ENCODE peak calls at places on chromosomes 7 and 10, in four cellular contexts. T, X, G and Y are unnamed samples.

GRCh38 chr10:133394064-133394663 is at the start of gene MTG1:
- DNase-seq in T (peak; percentile 89), G (peak; percentile 99), X (peak; percentile 95), Y (peak; percentile 96)

GRCh38 chr7:32670105-32670504 is 174.8 kb downstream of the AVL9 start:
- DNase-seq in X (peak; percentile 31), G (no peak), T (no peak), Y (no peak)

GRCh38 chr7:110941385-110941784 is 149.5 kb upstream of the LRRN3 start:
- DNase-seq in X (no peak), T (no peak), G (no peak), Y (no peak)

GRCh38 chr7:148356303-148356702 is 234.3 kb upstream of the C7orf33 start:
- DNase-seq in G (no peak), T (no peak), X (no peak), Y (peak; percentile 23)

GRCh38 chr7:22730921-22731654 is 4.1 kb downstream of the IL6 start:
- DNase-seq in T (no peak), X (no peak), G (no peak), Y (no peak)

GRCh38 chr10:89283988-89284475 is 17.8 kb upstream of the IFIT2 start:
- DNase-seq in T (no peak), X (no peak), G (no peak), Y (peak; percentile 47)

GRCh38 chr7:44105832-44106231 is 1.7 kb downstream of the AEBP1 start:
- DNase-seq in T (no peak), X (no peak), G (no peak), Y (no peak)

GRCh38 chr7:2542011-2542923 is 13.1 kb downstream of the BRAT1 start:
- DNase-seq in T (no peak), X (no peak), G (peak; percentile 21), Y (no peak)

GRCh38 chr7:36658603-36659516 is 65.4 kb downstream of the AOAH start:
- DNase-seq in G (no peak), T (peak; percentile 88), X (no peak), Y (no peak)

GRCh38 chr10:131825150-131825907 is 75.5 kb upstream of the PPP2R2D start:
- DNase-seq in X (no peak), G (no peak), T (no peak), Y (no peak)

GRCh38 chr7:128726031-128726430 is 13.1 kb upstream of the CALU start:
- DNase-seq in T (no peak), X (no peak), G (no peak), Y (no peak)
- H3K4me3 ChIP-seq in T (no peak overlapping the region), X (no peak overlapping the region), G (no peak overlapping the region), Y (no peak overlapping the region)

GRCh38 chr7:83835424-83835823 is 186.5 kb upstream of the SEMA3E start:
- DNase-seq in T (peak; percentile 38), G (no peak), X (no peak), Y (no peak)
- H3K4me3 ChIP-seq in T (no peak overlapping the region), G (no peak overlapping the region), X (no peak overlapping the region), Y (no peak overlapping the region)

GRCh38 chr10:30467939-30468338 is 34.0 kb downstream of the MAP3K8 start:
- DNase-seq in X (no peak), G (no peak), T (no peak), Y (no peak)
- H3K4me3 ChIP-seq in X (no peak overlapping the region), G (no peak overlapping the region), T (no peak overlapping the region), Y (no peak overlapping the region)

GRCh38 chr7:34622182-34622581 is 35.8 kb upstream of the NPSR1 start:
- DNase-seq in G (no peak), T (no peak), X (no peak), Y (no peak)

GRCh38 chr7:34622771-34623250 is 35.2 kb upstream of the NPSR1 start:
- DNase-seq in X (no peak), T (no peak), G (no peak), Y (no peak)

GRCh38 chr7:34620425-34620824 is 37.6 kb upstream of the NPSR1 start:
- DNase-seq in X (no peak), T (no peak), G (no peak), Y (no peak)
- H3K4me3 ChIP-seq in X (no peak overlapping the region), T (no peak overlapping the region), G (no peak overlapping the region), Y (no peak overlapping the region)

GRCh38 chr10:60338002-60338564 is 51.6 kb downstream of the ANK3 start:
- DNase-seq in X (no peak), T (no peak), G (no peak), Y (no peak)
- H3K4me3 ChIP-seq in X (no peak overlapping the region), T (no peak overlapping the region), G (no peak overlapping the region), Y (no peak overlapping the region)

GRCh38 chr7:19112290-19113000 is 5.0 kb downstream of the TWIST1 start:
- DNase-seq in T (no peak), X (no peak), G (no peak), Y (no peak)
- H3K4me3 ChIP-seq in T (no peak overlapping the region), X (peak overlapping the region; percentile 23), G (no peak overlapping the region), Y (no peak overlapping the region)

DNA sequence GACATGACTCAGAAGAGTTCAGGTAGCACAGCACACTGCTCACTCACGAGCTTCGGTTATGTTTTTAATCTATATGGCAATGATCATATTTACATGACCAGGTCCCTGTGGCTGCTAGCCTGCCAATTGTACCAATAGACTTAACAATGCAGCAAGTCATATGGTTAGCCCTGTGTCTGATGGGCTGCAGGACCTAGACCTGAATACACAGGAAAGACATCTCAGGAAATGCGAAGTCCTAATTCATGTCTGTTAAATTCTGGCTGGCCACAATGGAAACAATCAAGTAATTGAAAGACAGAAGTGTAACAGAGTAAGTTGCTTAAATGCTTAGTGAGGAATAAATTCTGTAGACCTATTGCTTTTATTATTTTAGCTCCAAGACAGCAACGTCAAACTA is 112.4 kb upstream of the FZD8 start:
- DNase-seq in G (no peak), T (no peak), X (no peak), Y (no peak)
- H3K4me3 ChIP-seq in G (no peak overlapping the region), T (no peak overlapping the region), X (no peak overlapping the region), Y (no peak overlapping the region)